ENCODE peak calls at places on chromosomes 11 and 22, in four cellular contexts. Z is HFFc6; P is activated CD8-positive, alpha-beta memory T cell treated with anti-CD3 and anti-CD28 coated beads for 24 hours; G is coronary artery. K is an unnamed sample.

GRCh38 chr11:1074244-1075221 is at the start of gene MUC2:
- DNase-seq in P (no peak), Z (no peak), G (no peak), K (no peak)

GRCh38 chr11:12556788-12557384 is 117.3 kb upstream of the TEAD1 start:
- DNase-seq in G (no peak), Z (peak), P (no peak), K (no peak)

GRCh38 chr22:41197046-41197807 is 7.9 kb upstream of the L3MBTL2 start:
- DNase-seq in P (peak), G (peak), Z (peak), K (peak)

GRCh38 chr11:35116245-35116644 is 22.7 kb upstream of the CD44 start:
- DNase-seq in Z (no peak), G (no peak), P (no peak), K (no peak)

GRCh38 chr11:121419839-121420238 is 32.3 kb upstream of the SORL1 start:
- DNase-seq in Z (no peak), P (no peak), G (no peak), K (no peak)

GRCh38 chr22:48188211-48188845 is 1425.9 kb downstream of the TBC1D22A start:
- DNase-seq in P (peak), Z (no peak), G (peak), K (no peak)

GRCh38 chr11:203945-204586 is 3.1 kb downstream of the BET1L start:
- DNase-seq in P (peak), Z (no peak), G (peak), K (no peak)

GRCh38 chr11:115303929-115304328 is 200.3 kb downstream of the CADM1 start:
- DNase-seq in Z (no peak), G (no peak), P (no peak), K (no peak)